ENCODE peak calls at places on chromosome 6, in four cellular contexts. T is endothelial cell of umbilical vein, Y is IMR-90, I is K562. U is an unnamed sample. For H3K9me3, the result is how much of the 10 kb centered on the place peaks cover.

GRCh38 chr6:160356074-160356754 is 8.0 kb downstream of the SLC22A3 start:
- DNase-seq in Y (no peak), T (no peak), I (no peak), U (no peak)

GRCh38 chr6:118580585-118581419 is 32.7 kb downstream of the PLN start:
- DNase-seq in Y (peak), T (peak), I (peak), U (no peak)

GRCh38 chr6:11151488-11151887 is 40.0 kb upstream of the ERVFRD-1 start:
- DNase-seq in I (no peak), T (no peak), Y (no peak), U (no peak)

GRCh38 chr6:160349837-160350236 is 1.7 kb downstream of the SLC22A3 start:
- DNase-seq in Y (no peak), I (no peak), T (no peak), U (no peak)

GRCh38 chr6:17417817-17418216 is 24.4 kb downstream of the CAP2 start:
- DNase-seq in I (no peak), T (no peak), Y (peak), U (no peak)

GRCh38 chr6:55825402-55826051 is 49.9 kb downstream of the BMP5 start:
- DNase-seq in I (no peak), Y (peak), T (peak), U (no peak)

GRCh38 chr6:403659-404655 is 12.4 kb downstream of the IRF4 start:
- DNase-seq in Y (no peak), I (no peak), T (no peak), U (no peak)

GRCh38 chr6:120648713-120649112 is 685.6 kb downstream of the TBC1D32 start:
- DNase-seq in I (no peak), T (no peak), Y (no peak), U (no peak)

GRCh38 chr6:27532820-27533538 is 60.1 kb upstream of the ZNF184 start:
- DNase-seq in I (no peak), Y (peak), T (no peak), U (no peak)

GRCh38 chr6:88661136-88661535 is 302.3 kb downstream of the RNGTT start:
- DNase-seq in T (no peak), Y (no peak), I (no peak), U (no peak)
- H3K9me3 ChIP-seq in T (under half), Y (under half), I (under half), U (half or more)

GRCh38 chr6:108133594-108134179 is 32.1 kb upstream of the NR2E1 start:
- DNase-seq in T (peak), Y (peak), I (peak), U (no peak)
- TF ChIP-seq FOS in T (no peak), Y (no peak), I (no peak), U (no peak)

DNA sequence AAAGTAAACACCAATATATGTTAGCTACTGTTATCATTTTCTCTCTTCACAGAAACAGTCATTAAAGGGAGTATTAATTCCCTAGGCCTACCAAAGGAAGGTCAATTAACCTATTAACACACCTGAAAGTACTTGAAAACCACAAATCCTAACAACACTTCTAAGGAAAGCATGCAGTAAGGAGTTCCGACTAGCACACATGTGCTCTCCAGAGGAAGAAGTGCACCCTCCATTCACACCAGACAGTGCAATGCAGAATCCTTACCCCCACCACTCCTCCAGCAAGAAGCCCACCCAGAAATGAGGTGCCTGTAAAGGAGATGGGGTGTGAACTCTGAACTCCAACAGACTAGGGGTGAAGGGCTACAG is 58.7 kb downstream of the EPB41L2 start:
- DNase-seq in Y (no peak), T (no peak), I (no peak), U (no peak)
- H3K9ac ChIP-seq in Y (no peak), T (no peak), I (no peak), U (no peak)

DNA sequence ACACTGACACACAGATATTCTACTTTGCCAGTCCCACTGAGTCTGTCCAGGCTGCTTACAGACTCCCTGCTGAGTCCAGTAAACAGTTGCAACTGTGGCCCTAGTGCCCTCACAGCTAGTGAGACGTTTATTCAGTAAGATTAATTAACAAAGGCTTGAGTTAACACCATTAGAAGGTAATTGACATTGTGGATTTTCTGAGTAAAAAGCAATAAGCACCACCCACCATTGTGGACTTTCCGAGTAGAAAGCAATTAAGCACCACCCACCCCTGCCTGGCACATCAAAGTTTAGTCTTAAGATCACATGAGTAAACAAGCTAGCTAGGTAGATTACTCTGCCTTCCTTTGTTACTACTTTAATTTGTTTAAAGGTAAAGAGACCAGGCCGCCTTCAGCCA is 408.6 kb upstream of the IMPG1 start:
- DNase-seq in Y (no peak), T (no peak), I (no peak), U (no peak)
- H3K9me3 ChIP-seq in Y (under half), T (under half), I (under half), U (under half)

DNA sequence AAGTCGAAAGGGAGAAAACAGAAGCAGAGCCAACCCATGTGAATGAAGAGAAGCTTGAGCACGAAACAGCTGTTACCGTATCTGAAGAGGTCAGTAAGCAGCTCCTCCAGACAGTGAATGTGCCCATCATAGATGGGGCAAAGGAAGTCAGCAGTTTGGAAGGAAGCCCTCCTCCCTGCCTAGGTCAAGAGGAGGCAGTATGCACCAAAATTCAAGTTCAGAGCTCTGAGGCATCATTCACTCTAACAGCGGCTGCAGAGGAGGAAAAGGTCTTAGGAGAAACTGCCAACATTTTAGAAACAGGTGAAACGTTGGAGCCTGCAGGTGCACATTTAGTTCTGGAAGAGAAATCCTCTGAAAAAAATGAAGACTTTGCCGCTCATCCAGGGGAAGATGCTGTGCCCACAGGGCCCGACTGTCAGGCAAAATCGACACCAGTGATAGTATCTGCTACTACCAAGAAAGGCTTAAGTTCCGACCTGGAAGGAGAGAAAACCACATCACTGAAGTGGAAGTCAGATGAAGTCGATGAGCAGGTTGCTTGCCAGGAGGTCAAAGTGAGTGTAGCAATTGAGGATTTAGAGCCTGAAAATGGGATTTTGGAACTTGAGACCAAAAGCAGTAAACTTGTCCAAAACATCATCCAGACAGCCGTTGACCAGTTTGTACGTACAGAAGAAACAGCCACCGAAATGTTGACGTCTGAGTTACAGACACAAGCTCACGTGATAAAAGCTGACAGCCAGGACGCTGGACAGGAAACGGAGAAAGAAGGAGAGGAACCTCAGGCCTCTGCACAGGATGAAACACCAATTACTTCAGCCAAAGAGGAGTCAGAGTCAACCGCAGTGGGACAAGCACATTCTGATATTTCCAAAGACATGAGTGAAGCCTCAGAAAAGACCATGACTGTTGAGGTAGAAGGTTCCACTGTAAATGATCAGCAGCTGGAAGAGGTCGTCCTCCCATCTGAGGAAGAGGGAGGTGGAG is 38.7 kb downstream of the ZBTB2 start:
- DNase-seq in Y (no peak), T (no peak), I (no peak), U (no peak)
- TF ChIP-seq FOS in Y (no peak), T (no peak), I (no peak), U (no peak)

GRCh38 chr6:13412639-13413465 is 74.5 kb downstream of the GFOD1 start:
- DNase-seq in T (no peak), I (no peak), Y (no peak), U (no peak)
- H3K9ac ChIP-seq in T (no peak), I (no peak), Y (no peak), U (no peak)

DNA sequence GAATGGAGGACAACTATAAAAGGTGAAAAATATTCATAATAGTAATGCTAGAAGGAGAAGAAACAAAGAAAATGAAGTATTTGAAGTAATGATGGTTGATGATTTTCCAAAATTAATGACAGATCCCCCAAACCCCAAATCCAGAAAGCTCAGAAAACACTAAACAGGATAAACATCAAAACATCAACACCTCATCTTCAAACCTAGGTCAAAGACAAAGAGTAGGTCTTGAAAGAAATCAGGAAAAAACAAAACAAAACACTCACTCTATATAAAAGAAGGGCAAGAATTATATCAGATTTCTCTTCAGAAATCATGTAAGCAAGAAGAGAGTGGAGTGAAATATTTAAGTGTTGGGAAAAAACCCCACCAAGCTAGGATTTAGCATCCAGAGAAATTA is 38.7 kb downstream of the RANBP9 start:
- DNase-seq in Y (no peak), I (no peak), T (no peak), U (no peak)
- H3K9me3 ChIP-seq in Y (under half), I (under half), T (under half), U (under half)

GRCh38 chr6:72212686-72213085 is 326.3 kb downstream of the RIMS1 start:
- DNase-seq in T (no peak), I (no peak), Y (no peak), U (no peak)

GRCh38 chr6:72216222-72217106 is 330.1 kb downstream of the RIMS1 start:
- DNase-seq in Y (no peak), T (no peak), I (no peak), U (no peak)

GRCh38 chr6:72219536-72219935 is 333.2 kb downstream of the RIMS1 start:
- DNase-seq in Y (peak), T (no peak), I (no peak), U (no peak)

GRCh38 chr6:72217626-72218025 is 331.3 kb downstream of the RIMS1 start:
- DNase-seq in Y (no peak), T (no peak), I (no peak), U (no peak)

DNA sequence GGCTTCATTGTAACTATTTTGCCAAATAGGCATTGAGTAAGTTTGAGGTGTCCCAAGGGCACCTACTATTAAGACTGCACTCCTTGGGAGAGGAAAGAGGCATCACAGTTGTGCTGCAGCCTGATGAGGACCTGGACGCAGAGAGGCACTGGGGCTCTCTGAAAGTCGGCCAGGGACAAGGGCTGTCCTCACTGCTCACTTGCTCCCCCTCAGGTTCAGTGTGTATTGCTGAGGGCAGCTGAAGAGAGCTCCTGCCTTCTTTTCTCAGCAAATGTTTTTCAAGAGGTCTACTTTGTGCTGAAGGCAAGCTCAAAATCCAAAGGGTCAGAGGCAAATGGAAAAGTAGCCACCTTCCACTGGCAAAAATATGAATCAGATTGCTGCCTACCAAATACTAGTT is 331.8 kb downstream of the RIMS1 start:
- DNase-seq in I (no peak), Y (peak), T (peak), U (no peak)
- TF ChIP-seq FOS in I (no peak), Y (no peak), T (no peak), U (no peak)

GRCh38 chr6:124999105-124999764 is 37.0 kb downstream of the RNF217 start:
- DNase-seq in T (no peak), Y (no peak), I (no peak), U (no peak)

GRCh38 chr6:124996411-124996810 is 34.2 kb downstream of the RNF217 start:
- DNase-seq in T (no peak), I (no peak), Y (no peak), U (no peak)

GRCh38 chr6:124995131-124995530 is 32.9 kb downstream of the RNF217 start:
- DNase-seq in T (no peak), Y (no peak), I (no peak), U (no peak)

GRCh38 chr6:124995645-124996325 is 33.5 kb downstream of the RNF217 start:
- DNase-seq in I (no peak), Y (no peak), T (no peak), U (no peak)

DNA sequence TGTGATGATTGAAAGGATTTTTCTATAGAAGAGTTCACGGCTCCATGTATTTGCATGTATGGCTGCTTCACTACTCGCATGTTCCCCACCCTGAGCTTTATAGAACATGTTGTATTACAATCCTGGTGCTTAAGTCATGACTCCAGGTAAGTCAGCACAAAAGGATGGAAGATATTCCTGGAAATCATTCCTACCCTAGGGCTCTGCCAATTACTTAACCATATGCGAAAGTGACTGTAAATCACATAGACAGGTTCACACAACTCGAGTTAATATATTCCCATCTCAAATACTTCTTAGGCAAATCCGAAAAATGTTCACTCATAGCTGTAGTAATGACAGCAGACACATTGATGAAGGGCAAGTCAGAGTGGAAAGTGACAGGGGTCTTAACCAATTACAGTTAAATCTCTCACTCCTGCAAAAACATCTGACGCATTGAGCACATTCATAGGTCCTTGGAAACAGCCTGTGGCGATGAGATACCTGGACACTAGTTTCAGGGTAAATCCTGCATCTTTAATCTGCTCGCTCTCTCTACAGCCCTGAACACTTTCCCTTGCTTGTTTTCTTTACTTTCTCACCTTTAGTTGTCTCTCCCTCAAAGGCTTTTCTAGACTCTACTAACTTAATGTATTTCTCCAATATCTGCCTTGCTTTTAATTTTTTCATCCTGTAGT is 35.1 kb downstream of the RNF217 start:
- DNase-seq in T (no peak), I (no peak), Y (no peak), U (no peak)
- H3K9ac ChIP-seq in T (no peak), I (no peak), Y (no peak), U (no peak)

U was measured in GM12878.